ENCODE peak calls at places on chromosomes 2 and 18, in seven cellular contexts. U, P, A, R, Q, D and H are unnamed samples.

GRCh38 chr2:239539776-239540100 is 138.9 kb upstream of the HDAC4 start:
- DNase-seq in Q (no peak), P (no peak), U (no peak), R (no peak), A (no peak), D (no peak), H (no peak)

GRCh38 chr2:26139269-26140183 is 33.4 kb upstream of the GAREM2 start:
- DNase-seq in R (no peak), U (no peak), P (no peak), A (no peak), Q (no peak), D (no peak), H (peak)

GRCh38 chr2:239187464-239188253 is 213.2 kb downstream of the HDAC4 start:
- DNase-seq in P (no peak), Q (no peak), D (no peak), R (no peak), U (no peak), A (no peak), H (no peak)

GRCh38 chr2:230160112-230160660 is 59.6 kb downstream of the SP110 start:
- DNase-seq in D (peak), Q (peak), A (peak), R (peak), U (peak), P (peak), H (peak)

GRCh38 chr2:5915926-5916325 is 223.7 kb downstream of the SOX11 start:
- DNase-seq in D (no peak), R (peak), Q (no peak), A (peak), P (no peak), U (peak), H (no peak)

GRCh38 chr18:73352546-73352945 is 484.8 kb upstream of the NETO1 start:
- DNase-seq in R (no peak), D (no peak), U (no peak), P (no peak), Q (no peak), A (peak), H (no peak)

GRCh38 chr2:233851169-233851568 is 3.2 kb downstream of the HJURP start:
- DNase-seq in Q (no peak), U (no peak), A (no peak), D (no peak), P (no peak), R (no peak), H (no peak)

GRCh38 chr18:50079571-50080295 is 115.2 kb downstream of the MYO5B start:
- DNase-seq in P (no peak), D (no peak), U (no peak), Q (no peak), R (no peak), A (no peak), H (peak)

GRCh38 chr2:42201228-42201855 is 32.2 kb downstream of the EML4 start:
- DNase-seq in D (no peak), A (no peak), U (no peak), R (no peak), P (no peak), Q (no peak), H (no peak)

GRCh38 chr2:172374318-172375240 is 52.8 kb upstream of the ITGA6 start:
- DNase-seq in A (no peak), P (no peak), U (no peak), D (no peak), R (no peak), Q (no peak), H (no peak)

GRCh38 chr18:80171190-80171872 is 62.3 kb downstream of the ADNP2 start:
- DNase-seq in Q (peak), R (no peak), D (peak), U (peak), P (peak), A (peak), H (no peak)

GRCh38 chr18:63237911-63238710 is 81.5 kb downstream of the BCL2 start:
- DNase-seq in P (no peak), U (no peak), A (peak), D (no peak), R (no peak), Q (peak), H (no peak)

GRCh38 chr18:45068563-45069191 is 388.0 kb downstream of the SETBP1 start:
- DNase-seq in R (no peak), P (no peak), U (no peak), D (no peak), A (no peak), Q (no peak), H (no peak)

GRCh38 chr2:114661926-114662670 is 219.7 kb downstream of the DPP10 start:
- DNase-seq in R (no peak), P (no peak), D (no peak), A (no peak), U (no peak), Q (no peak), H (no peak)

GRCh38 chr2:237650455-237650850 is 23.1 kb downstream of the LRRFIP1 start:
- DNase-seq in Q (no peak), U (no peak), D (no peak), R (no peak), A (no peak), P (no peak), H (no peak)

GRCh38 chr2:112032615-112033457 is 22.2 kb upstream of the TMEM87B start:
- DNase-seq in U (no peak), D (no peak), R (no peak), Q (peak), A (peak), P (no peak), H (peak)

GRCh38 chr2:119488245-119489182 is 35.8 kb downstream of the SCTR start:
- DNase-seq in U (no peak), R (no peak), P (no peak), D (no peak), A (no peak), Q (no peak), H (no peak)

GRCh38 chr18:475202-475624 is 25.3 kb downstream of the COLEC12 start:
- DNase-seq in P (no peak), R (no peak), Q (peak), D (no peak), U (no peak), A (peak), H (no peak)

GRCh38 chr18:77131652-77132368 is 773 bp downstream of the MBP start:
- DNase-seq in P (no peak), U (no peak), D (no peak), R (peak), Q (no peak), A (no peak), H (no peak)

GRCh38 chr18:39675358-39675757 is 2109.8 kb upstream of the CELF4 start:
- DNase-seq in P (no peak), R (no peak), Q (peak), U (no peak), D (no peak), A (peak), H (no peak)

GRCh38 chr2:226411727-226412360 is 387.8 kb downstream of the IRS1 start:
- DNase-seq in Q (peak), P (no peak), R (no peak), A (peak), U (no peak), D (no peak), H (no peak)

GRCh38 chr2:233075966-233076339 is 15.8 kb downstream of the INPP5D start:
- DNase-seq in P (peak), D (no peak), A (no peak), R (peak), Q (no peak), U (no peak), H (no peak)

GRCh38 chr2:239286901-239287300 is 113.9 kb downstream of the HDAC4 start:
- DNase-seq in U (no peak), R (no peak), A (no peak), P (no peak), Q (no peak), D (no peak), H (no peak)

GRCh38 chr2:225756198-225756597 is 356.7 kb downstream of the NYAP2 start:
- DNase-seq in A (no peak), U (no peak), R (no peak), Q (no peak), D (no peak), P (no peak), H (no peak)

GRCh38 chr2:9477914-9478313 is 3.6 kb downstream of the IAH1 start:
- DNase-seq in P (no peak), Q (no peak), A (no peak), R (no peak), D (no peak), U (no peak), H (no peak)

GRCh38 chr2:197125000-197125399 is 185.6 kb downstream of the ANKRD44 start:
- DNase-seq in D (no peak), P (no peak), Q (no peak), R (no peak), A (peak), U (no peak), H (no peak)

GRCh38 chr2:118846667-118847446 is 591 bp downstream of the EN1 start:
- DNase-seq in Q (no peak), D (no peak), R (no peak), P (no peak), A (no peak), U (no peak), H (no peak)

GRCh38 chr2:219344756-219345458 is 12.4 kb upstream of the RESP18 start:
- DNase-seq in Q (no peak), A (peak), U (no peak), R (no peak), P (no peak), D (no peak), H (peak)

GRCh38 chr2:172445851-172446250 is 18.5 kb downstream of the ITGA6 start:
- DNase-seq in R (no peak), P (no peak), Q (peak), D (no peak), U (no peak), A (peak), H (peak)

GRCh38 chr2:136381245-136381644 is 263.3 kb upstream of the CXCR4 start:
- DNase-seq in R (peak), D (no peak), P (no peak), A (no peak), U (no peak), Q (no peak), H (no peak)

GRCh38 chr2:85748948-85749875 is 4.6 kb upstream of the ATOH8 start:
- DNase-seq in Q (peak), U (no peak), D (no peak), A (no peak), R (no peak), P (no peak), H (no peak)

GRCh38 chr2:206556357-206556949 is 85.8 kb upstream of the FAM237A start:
- DNase-seq in Q (peak), P (no peak), A (peak), R (peak), D (no peak), U (no peak), H (peak)

GRCh38 chr2:8679827-8680731 is 1.8 kb upstream of the ID2 start:
- DNase-seq in Q (peak), U (no peak), R (peak), A (peak), D (no peak), P (no peak), H (peak)

GRCh38 chr2:222982010-222982908 is 69.7 kb upstream of the KCNE4 start:
- DNase-seq in P (no peak), Q (peak), A (peak), U (no peak), R (peak), D (no peak), H (peak)

GRCh38 chr18:377088-377487 is 109.2 kb upstream of the THOC1 start:
- DNase-seq in D (no peak), R (no peak), A (no peak), Q (peak), P (no peak), U (no peak), H (no peak)

GRCh38 chr18:62877448-62878221 is 162.3 kb downstream of the PHLPP1 start:
- DNase-seq in D (no peak), Q (peak), A (peak), U (no peak), P (no peak), R (no peak), H (no peak)

GRCh38 chr2:3297523-3297922 is 80.1 kb downstream of the EIPR1 start:
- DNase-seq in A (no peak), Q (no peak), U (no peak), P (no peak), R (no peak), D (no peak), H (no peak)

GRCh38 chr18:43933177-43933576 is 655.9 kb upstream of the SYT4 start:
- DNase-seq in Q (no peak), R (no peak), P (no peak), A (no peak), U (no peak), D (no peak), H (no peak)

GRCh38 chr18:49168281-49168680 is 217.5 kb upstream of the SMAD7 start:
- DNase-seq in P (no peak), U (no peak), R (no peak), D (no peak), Q (no peak), A (no peak), H (no peak)